ENCODE peak calls at places on chromosome 22, in six cellular contexts. One of them, this sample, is unnamed.

GRCh38 chr22:27129266-27129665 is 471.9 kb downstream of the MIAT start:
- DNase-seq in heart right ventricle: no peak
- DNase-seq in breast epithelium: no peak
- DNase-seq in GM12865: no peak
- DNase-seq in stimulated activated CD4-positive, alpha-beta T cell treated with anti-CD3 and anti-CD28 coated beads, Interleukin-15, amount 100 ng/mL, for 1 hour: no peak
- DNase-seq in endothelial cell: no peak
- DNase-seq in this sample: no peak

GRCh38 chr22:50340157-50340879 is 2.8 kb upstream of the PPP6R2 start:
- DNase-seq in heart right ventricle: no peak
- DNase-seq in stimulated activated CD4-positive, alpha-beta T cell treated with anti-CD3 and anti-CD28 coated beads, Interleukin-15, amount 100 ng/mL, for 1 hour: no peak
- DNase-seq in breast epithelium: no peak
- DNase-seq in endothelial cell: no peak
- DNase-seq in GM12865: peak
- DNase-seq in this sample: no peak

GRCh38 chr22:17368727-17369552 is at the start of gene CECR2:
- DNase-seq in endothelial cell: peak
- DNase-seq in stimulated activated CD4-positive, alpha-beta T cell treated with anti-CD3 and anti-CD28 coated beads, Interleukin-15, amount 100 ng/mL, for 1 hour: no peak
- DNase-seq in breast epithelium: peak
- DNase-seq in GM12865: no peak
- DNase-seq in heart right ventricle: peak
- DNase-seq in this sample: no peak

GRCh38 chr22:46761539-46762237 is 762 bp upstream of the TBC1D22A start:
- DNase-seq in heart right ventricle: no peak
- DNase-seq in GM12865: no peak
- DNase-seq in breast epithelium: no peak
- DNase-seq in stimulated activated CD4-positive, alpha-beta T cell treated with anti-CD3 and anti-CD28 coated beads, Interleukin-15, amount 100 ng/mL, for 1 hour: no peak
- DNase-seq in endothelial cell: no peak
- DNase-seq in this sample: no peak

GRCh38 chr22:48424201-48424627 is 1403.5 kb downstream of the BRD1 start:
- DNase-seq in breast epithelium: peak
- DNase-seq in stimulated activated CD4-positive, alpha-beta T cell treated with anti-CD3 and anti-CD28 coated beads, Interleukin-15, amount 100 ng/mL, for 1 hour: no peak
- DNase-seq in GM12865: no peak
- DNase-seq in endothelial cell: no peak
- DNase-seq in heart right ventricle: no peak
- DNase-seq in this sample: no peak

GRCh38 chr22:45334068-45334467 is 24.3 kb downstream of the FAM118A start:
- DNase-seq in breast epithelium: no peak
- DNase-seq in stimulated activated CD4-positive, alpha-beta T cell treated with anti-CD3 and anti-CD28 coated beads, Interleukin-15, amount 100 ng/mL, for 1 hour: no peak
- DNase-seq in heart right ventricle: no peak
- DNase-seq in GM12865: no peak
- DNase-seq in endothelial cell: no peak
- DNase-seq in this sample: peak

GRCh38 chr22:21100149-21101032 is 54.6 kb downstream of the LRRC74B start:
- DNase-seq in heart right ventricle: no peak
- DNase-seq in stimulated activated CD4-positive, alpha-beta T cell treated with anti-CD3 and anti-CD28 coated beads, Interleukin-15, amount 100 ng/mL, for 1 hour: no peak
- DNase-seq in breast epithelium: no peak
- DNase-seq in GM12865: no peak
- DNase-seq in endothelial cell: no peak
- DNase-seq in this sample: no peak

GRCh38 chr22:38327396-38327795 is 10.2 kb upstream of the CSNK1E start:
- DNase-seq in breast epithelium: no peak
- DNase-seq in GM12865: no peak
- DNase-seq in heart right ventricle: no peak
- DNase-seq in endothelial cell: no peak
- DNase-seq in stimulated activated CD4-positive, alpha-beta T cell treated with anti-CD3 and anti-CD28 coated beads, Interleukin-15, amount 100 ng/mL, for 1 hour: no peak
- DNase-seq in this sample: no peak

GRCh38 chr22:33357894-33358440 is 299.8 kb upstream of the SYN3 start:
- DNase-seq in heart right ventricle: no peak
- DNase-seq in GM12865: no peak
- DNase-seq in breast epithelium: no peak
- DNase-seq in stimulated activated CD4-positive, alpha-beta T cell treated with anti-CD3 and anti-CD28 coated beads, Interleukin-15, amount 100 ng/mL, for 1 hour: no peak
- DNase-seq in endothelial cell: no peak
- DNase-seq in this sample: peak

GRCh38 chr22:36900880-36901279 is 12.5 kb upstream of the CSF2RB start:
- DNase-seq in heart right ventricle: no peak
- DNase-seq in GM12865: peak
- DNase-seq in endothelial cell: no peak
- DNase-seq in stimulated activated CD4-positive, alpha-beta T cell treated with anti-CD3 and anti-CD28 coated beads, Interleukin-15, amount 100 ng/mL, for 1 hour: no peak
- DNase-seq in breast epithelium: no peak
- DNase-seq in this sample: peak

GRCh38 chr22:49815641-49816071 is 12.0 kb downstream of the BRD1 start:
- DNase-seq in breast epithelium: no peak
- DNase-seq in heart right ventricle: no peak
- DNase-seq in stimulated activated CD4-positive, alpha-beta T cell treated with anti-CD3 and anti-CD28 coated beads, Interleukin-15, amount 100 ng/mL, for 1 hour: no peak
- DNase-seq in endothelial cell: no peak
- DNase-seq in GM12865: peak
- DNase-seq in this sample: no peak

GRCh38 chr22:21937821-21938070 is 14.9 kb downstream of the PPM1F start:
- DNase-seq in GM12865: no peak
- DNase-seq in heart right ventricle: no peak
- DNase-seq in endothelial cell: no peak
- DNase-seq in stimulated activated CD4-positive, alpha-beta T cell treated with anti-CD3 and anti-CD28 coated beads, Interleukin-15, amount 100 ng/mL, for 1 hour: no peak
- DNase-seq in breast epithelium: no peak
- DNase-seq in this sample: no peak

GRCh38 chr22:22720201-22720723 is 75.8 kb downstream of the GGTLC2 start:
- DNase-seq in GM12865: peak
- DNase-seq in stimulated activated CD4-positive, alpha-beta T cell treated with anti-CD3 and anti-CD28 coated beads, Interleukin-15, amount 100 ng/mL, for 1 hour: no peak
- DNase-seq in breast epithelium: no peak
- DNase-seq in endothelial cell: peak
- DNase-seq in heart right ventricle: no peak
- DNase-seq in this sample: no peak

GRCh38 chr22:41288245-41288946 is 2.4 kb upstream of the RANGAP1 start:
- DNase-seq in breast epithelium: no peak
- DNase-seq in stimulated activated CD4-positive, alpha-beta T cell treated with anti-CD3 and anti-CD28 coated beads, Interleukin-15, amount 100 ng/mL, for 1 hour: no peak
- DNase-seq in endothelial cell: peak
- DNase-seq in heart right ventricle: peak
- DNase-seq in GM12865: no peak
- DNase-seq in this sample: peak

GRCh38 chr22:19986410-19987341 is 29.9 kb downstream of the ARVCF start:
- DNase-seq in stimulated activated CD4-positive, alpha-beta T cell treated with anti-CD3 and anti-CD28 coated beads, Interleukin-15, amount 100 ng/mL, for 1 hour: peak
- DNase-seq in breast epithelium: peak
- DNase-seq in GM12865: peak
- DNase-seq in endothelial cell: peak
- DNase-seq in heart right ventricle: peak
- DNase-seq in this sample: peak

GRCh38 chr22:23685205-23685784 is 5.5 kb upstream of the RGL4 start:
- DNase-seq in stimulated activated CD4-positive, alpha-beta T cell treated with anti-CD3 and anti-CD28 coated beads, Interleukin-15, amount 100 ng/mL, for 1 hour: no peak
- DNase-seq in GM12865: no peak
- DNase-seq in heart right ventricle: no peak
- DNase-seq in breast epithelium: peak
- DNase-seq in endothelial cell: no peak
- DNase-seq in this sample: no peak

GRCh38 chr22:19596680-19597398 is 72.6 kb upstream of the CLDN5 start:
- DNase-seq in stimulated activated CD4-positive, alpha-beta T cell treated with anti-CD3 and anti-CD28 coated beads, Interleukin-15, amount 100 ng/mL, for 1 hour: no peak
- DNase-seq in heart right ventricle: no peak
- DNase-seq in endothelial cell: no peak
- DNase-seq in GM12865: no peak
- DNase-seq in breast epithelium: no peak
- DNase-seq in this sample: no peak

GRCh38 chr22:41508770-41509170 is 35.5 kb downstream of the POLR3H start:
- DNase-seq in endothelial cell: no peak
- DNase-seq in heart right ventricle: peak
- DNase-seq in stimulated activated CD4-positive, alpha-beta T cell treated with anti-CD3 and anti-CD28 coated beads, Interleukin-15, amount 100 ng/mL, for 1 hour: no peak
- DNase-seq in GM12865: no peak
- DNase-seq in breast epithelium: no peak
- DNase-seq in this sample: no peak

GRCh38 chr22:33520904-33521780 is 399.1 kb downstream of the LARGE1 start:
- DNase-seq in breast epithelium: no peak
- DNase-seq in heart right ventricle: no peak
- DNase-seq in GM12865: peak
- DNase-seq in endothelial cell: no peak
- DNase-seq in stimulated activated CD4-positive, alpha-beta T cell treated with anti-CD3 and anti-CD28 coated beads, Interleukin-15, amount 100 ng/mL, for 1 hour: no peak
- DNase-seq in this sample: no peak

GRCh38 chr22:45997077-45997774 is 20.3 kb upstream of the WNT7B start:
- DNase-seq in endothelial cell: peak
- DNase-seq in breast epithelium: peak
- DNase-seq in stimulated activated CD4-positive, alpha-beta T cell treated with anti-CD3 and anti-CD28 coated beads, Interleukin-15, amount 100 ng/mL, for 1 hour: no peak
- DNase-seq in heart right ventricle: peak
- DNase-seq in GM12865: peak
- DNase-seq in this sample: peak

GRCh38 chr22:36386900-36387663 is 685 bp downstream of the MYH9 start:
- DNase-seq in endothelial cell: peak
- DNase-seq in stimulated activated CD4-positive, alpha-beta T cell treated with anti-CD3 and anti-CD28 coated beads, Interleukin-15, amount 100 ng/mL, for 1 hour: no peak
- DNase-seq in breast epithelium: peak
- DNase-seq in heart right ventricle: peak
- DNase-seq in GM12865: peak
- DNase-seq in this sample: peak

GRCh38 chr22:29503811-29504372 is 23.9 kb downstream of the NEFH start:
- DNase-seq in breast epithelium: no peak
- DNase-seq in endothelial cell: no peak
- DNase-seq in heart right ventricle: peak
- DNase-seq in GM12865: no peak
- DNase-seq in stimulated activated CD4-positive, alpha-beta T cell treated with anti-CD3 and anti-CD28 coated beads, Interleukin-15, amount 100 ng/mL, for 1 hour: no peak
- DNase-seq in this sample: peak

GRCh38 chr22:32900856-32901255 is 99.4 kb downstream of the TIMP3 start:
- DNase-seq in stimulated activated CD4-positive, alpha-beta T cell treated with anti-CD3 and anti-CD28 coated beads, Interleukin-15, amount 100 ng/mL, for 1 hour: no peak
- DNase-seq in heart right ventricle: no peak
- DNase-seq in breast epithelium: no peak
- DNase-seq in GM12865: no peak
- DNase-seq in endothelial cell: no peak
- DNase-seq in this sample: no peak

GRCh38 chr22:23060612-23061400 is 9.5 kb upstream of the GNAZ start:
- DNase-seq in stimulated activated CD4-positive, alpha-beta T cell treated with anti-CD3 and anti-CD28 coated beads, Interleukin-15, amount 100 ng/mL, for 1 hour: no peak
- DNase-seq in breast epithelium: peak
- DNase-seq in endothelial cell: no peak
- DNase-seq in heart right ventricle: no peak
- DNase-seq in GM12865: no peak
- DNase-seq in this sample: no peak

GRCh38 chr22:37161442-37161841 is 11.7 kb upstream of the IL2RB start:
- DNase-seq in endothelial cell: no peak
- DNase-seq in breast epithelium: no peak
- DNase-seq in heart right ventricle: no peak
- DNase-seq in GM12865: peak
- DNase-seq in stimulated activated CD4-positive, alpha-beta T cell treated with anti-CD3 and anti-CD28 coated beads, Interleukin-15, amount 100 ng/mL, for 1 hour: no peak
- DNase-seq in this sample: no peak

GRCh38 chr22:19776433-19777031 is 16.0 kb downstream of the TBX1 start:
- DNase-seq in endothelial cell: no peak
- DNase-seq in GM12865: no peak
- DNase-seq in breast epithelium: no peak
- DNase-seq in stimulated activated CD4-positive, alpha-beta T cell treated with anti-CD3 and anti-CD28 coated beads, Interleukin-15, amount 100 ng/mL, for 1 hour: no peak
- DNase-seq in heart right ventricle: no peak
- DNase-seq in this sample: no peak

GRCh38 chr22:21054714-21055563 is 9.2 kb downstream of the LRRC74B start:
- DNase-seq in endothelial cell: no peak
- DNase-seq in heart right ventricle: no peak
- DNase-seq in stimulated activated CD4-positive, alpha-beta T cell treated with anti-CD3 and anti-CD28 coated beads, Interleukin-15, amount 100 ng/mL, for 1 hour: no peak
- DNase-seq in GM12865: no peak
- DNase-seq in breast epithelium: no peak
- DNase-seq in this sample: no peak

GRCh38 chr22:43257549-43257948 is 70.6 kb upstream of the TTLL12 start:
- DNase-seq in stimulated activated CD4-positive, alpha-beta T cell treated with anti-CD3 and anti-CD28 coated beads, Interleukin-15, amount 100 ng/mL, for 1 hour: no peak
- DNase-seq in endothelial cell: no peak
- DNase-seq in heart right ventricle: no peak
- DNase-seq in GM12865: no peak
- DNase-seq in breast epithelium: no peak
- DNase-seq in this sample: no peak

GRCh38 chr22:21902296-21903087 is 35.0 kb upstream of the MAPK1 start:
- DNase-seq in endothelial cell: no peak
- DNase-seq in stimulated activated CD4-positive, alpha-beta T cell treated with anti-CD3 and anti-CD28 coated beads, Interleukin-15, amount 100 ng/mL, for 1 hour: no peak
- DNase-seq in breast epithelium: peak
- DNase-seq in GM12865: peak
- DNase-seq in heart right ventricle: no peak
- DNase-seq in this sample: no peak

GRCh38 chr22:19287076-19287724 is 4.3 kb downstream of the CLTCL1 start:
- DNase-seq in endothelial cell: no peak
- DNase-seq in breast epithelium: no peak
- DNase-seq in stimulated activated CD4-positive, alpha-beta T cell treated with anti-CD3 and anti-CD28 coated beads, Interleukin-15, amount 100 ng/mL, for 1 hour: no peak
- DNase-seq in heart right ventricle: no peak
- DNase-seq in GM12865: no peak
- DNase-seq in this sample: peak

GRCh38 chr22:26485991-26486390 is 2.3 kb downstream of the SRRD start:
- DNase-seq in stimulated activated CD4-positive, alpha-beta T cell treated with anti-CD3 and anti-CD28 coated beads, Interleukin-15, amount 100 ng/mL, for 1 hour: no peak
- DNase-seq in endothelial cell: no peak
- DNase-seq in breast epithelium: no peak
- DNase-seq in GM12865: no peak
- DNase-seq in heart right ventricle: no peak
- DNase-seq in this sample: no peak